ENCODE peak calls at places on chromosomes 2 and 18, in four cellular contexts. L, O, S and K are unnamed samples.

GRCh38 chr2:240840435-240841060 is 20.5 kb upstream of the KIF1A start:
- DNase-seq in L (peak), O (peak), S (no peak), K (peak)

GRCh38 chr2:1371066-1371465 is 42.2 kb upstream of the TPO start:
- DNase-seq in L (no peak), O (no peak), S (no peak), K (no peak)

GRCh38 chr2:14656146-14656545 is 23.6 kb downstream of the LRATD1 start:
- DNase-seq in L (peak), O (no peak), S (no peak), K (no peak)

GRCh38 chr18:48608581-48608980 is 69.8 kb downstream of the CTIF start:
- DNase-seq in L (no peak), O (no peak), S (no peak), K (no peak)

GRCh38 chr2:85001595-85001994 is 30.6 kb downstream of the KCMF1 start:
- DNase-seq in L (no peak), O (no peak), S (no peak), K (no peak)

GRCh38 chr18:74446631-74447403 is 10.3 kb downstream of the DIPK1C start:
- DNase-seq in L (no peak), O (no peak), S (no peak), K (no peak)

GRCh38 chr2:66561645-66562336 is 126.9 kb downstream of the MEIS1 start:
- DNase-seq in L (no peak), O (peak), S (no peak), K (no peak)

GRCh38 chr2:236866542-236867340 is 218.9 kb upstream of the COPS8 start:
- DNase-seq in L (no peak), O (peak), S (no peak), K (no peak)

GRCh38 chr18:48203961-48204666 is 205.1 kb downstream of the ZBTB7C start:
- DNase-seq in L (peak), O (no peak), S (no peak), K (no peak)

GRCh38 chr2:126850951-126851350 is 47.7 kb upstream of the TEX51 start:
- DNase-seq in L (no peak), O (no peak), S (no peak), K (no peak)

GRCh38 chr2:21333694-21334093 is 209.9 kb downstream of the TDRD15 start:
- DNase-seq in L (no peak), O (no peak), S (no peak), K (no peak)

GRCh38 chr2:102839668-102840388 is 78.0 kb downstream of the TMEM182 start:
- DNase-seq in L (peak), O (peak), S (no peak), K (peak)

GRCh38 chr2:42368817-42369550 is 8.0 kb upstream of the COX7A2L start:
- DNase-seq in L (no peak), O (no peak), S (no peak), K (no peak)

GRCh38 chr2:37344453-37345361 is at the start of gene QPCT:
- DNase-seq in L (no peak), O (peak), S (peak), K (peak)

GRCh38 chr2:51613-52012 is 5.3 kb upstream of the FAM110C start:
- DNase-seq in L (no peak), O (no peak), S (no peak), K (no peak)

GRCh38 chr2:104938226-104938941 is 84.5 kb downstream of the POU3F3 start:
- DNase-seq in L (no peak), O (no peak), S (no peak), K (no peak)

GRCh38 chr2:100248971-100249370 is 73.3 kb downstream of the LONRF2 start:
- DNase-seq in L (no peak), O (no peak), S (no peak), K (no peak)

GRCh38 chr2:29662841-29663240 is 258.5 kb downstream of the ALK start:
- DNase-seq in L (peak), O (no peak), S (no peak), K (peak)

GRCh38 chr2:164896634-164897033 is 55.0 kb upstream of the COBLL1 start:
- DNase-seq in L (peak), O (no peak), S (no peak), K (peak)

GRCh38 chr2:207362716-207363115 is 167.0 kb upstream of the CREB1 start:
- DNase-seq in L (no peak), O (no peak), S (no peak), K (no peak)

GRCh38 chr2:144686518-144687215 is 166.7 kb upstream of the ZEB2 start:
- DNase-seq in L (no peak), O (no peak), S (no peak), K (no peak)

GRCh38 chr2:169391236-169391635 is 28.9 kb upstream of the LRP2 start:
- DNase-seq in L (no peak), O (no peak), S (no peak), K (no peak)

GRCh38 chr2:71462641-71463341 is 9.4 kb downstream of the DYSF start:
- DNase-seq in L (no peak), O (peak), S (no peak), K (no peak)

GRCh38 chr2:172084734-172085459 is 410 bp upstream of the DLX1 start:
- DNase-seq in L (peak), O (peak), S (peak), K (peak)

GRCh38 chr2:172082944-172083718 is 2.2 kb upstream of the DLX1 start:
- DNase-seq in L (peak), O (peak), S (no peak), K (no peak)

GRCh38 chr2:172083725-172084483 is 1.4 kb upstream of the DLX1 start:
- DNase-seq in L (no peak), O (peak), S (no peak), K (no peak)

GRCh38 chr2:172085460-172086159 is at the start of gene DLX1:
- DNase-seq in L (no peak), O (no peak), S (no peak), K (no peak)

GRCh38 chr2:172084484-172084733 is 898 bp upstream of the DLX1 start:
- DNase-seq in L (no peak), O (no peak), S (no peak), K (no peak)
- H3K27ac ChIP-seq in L (peak), O (no peak), S (no peak), K (peak)

GRCh38 chr2:47551800-47552525 is 149.0 kb downstream of the MSH2 start:
- DNase-seq in L (no peak), O (no peak), S (no peak), K (no peak)
- H3K27ac ChIP-seq in L (no peak), O (no peak), S (no peak), K (no peak)

DNA sequence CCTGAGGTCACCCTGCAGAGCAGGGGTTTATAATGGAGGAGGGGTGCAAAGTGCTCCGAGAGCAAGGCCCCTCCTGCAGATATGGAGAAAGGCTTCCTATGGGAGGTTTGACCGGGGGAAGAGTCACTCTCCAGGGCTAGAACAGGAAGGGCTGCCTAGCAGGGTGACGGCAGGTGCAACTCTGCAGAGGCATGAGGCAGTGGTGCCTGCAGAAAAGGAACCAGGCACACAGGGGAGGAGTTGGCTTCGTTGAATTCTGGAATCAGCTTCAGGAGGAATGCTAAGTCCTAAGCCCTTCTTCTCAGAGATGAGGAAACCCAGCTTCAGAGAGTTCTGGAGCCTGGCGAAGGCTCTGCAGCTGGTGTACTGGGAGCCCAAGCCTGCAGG is 17.5 kb upstream of the HPCAL1 start:
- DNase-seq in L (no peak), O (no peak), S (no peak), K (no peak)
- H3K27ac ChIP-seq in L (no peak), O (peak), S (peak), K (peak)

GRCh38 chr18:45806226-45806625 is 19.2 kb upstream of the SIGLEC15 start:
- DNase-seq in L (peak), O (no peak), S (no peak), K (no peak)
- H3K27ac ChIP-seq in L (peak), O (no peak), S (no peak), K (peak)

GRCh38 chr18:62438402-62438801 is 84.4 kb upstream of the ZCCHC2 start:
- DNase-seq in L (no peak), O (no peak), S (no peak), K (no peak)
- H3K27ac ChIP-seq in L (no peak), O (no peak), S (peak), K (peak)

GRCh38 chr2:95051636-95052035 is 26.1 kb downstream of the MAL start:
- DNase-seq in L (no peak), O (no peak), S (no peak), K (no peak)

GRCh38 chr2:95054016-95054415 is 28.5 kb downstream of the MAL start:
- DNase-seq in L (no peak), O (no peak), S (no peak), K (no peak)

GRCh38 chr2:95052301-95052700 is 26.8 kb downstream of the MAL start:
- DNase-seq in L (peak), O (no peak), S (no peak), K (peak)

GRCh38 chr2:95053543-95053942 is 28.0 kb downstream of the MAL start:
- DNase-seq in L (no peak), O (peak), S (no peak), K (no peak)

GRCh38 chr2:95052804-95053535 is 27.5 kb downstream of the MAL start:
- DNase-seq in L (no peak), O (no peak), S (no peak), K (no peak)
- H3K27ac ChIP-seq in L (no peak), O (no peak), S (no peak), K (no peak)

DNA sequence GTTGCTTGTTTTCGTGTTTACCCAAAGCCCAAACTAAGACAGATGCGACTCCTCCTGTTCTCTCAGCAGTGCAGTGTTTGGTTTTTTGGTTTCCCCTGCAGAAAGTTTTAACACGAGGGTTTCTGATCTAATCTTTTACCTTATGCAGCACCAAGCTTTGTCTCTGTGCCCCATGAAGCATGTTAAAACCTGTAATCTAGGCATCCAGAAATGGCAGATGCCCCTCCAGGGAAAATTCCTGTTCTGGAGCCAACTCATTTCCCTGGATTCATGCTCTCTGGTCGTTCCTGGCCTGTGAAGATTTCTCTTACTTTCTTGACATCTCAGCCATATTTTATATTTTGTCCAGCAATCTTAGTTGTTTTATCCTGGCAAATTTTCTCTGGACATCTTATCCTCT is 91.5 kb downstream of the LTBP1 start:
- DNase-seq in L (peak), O (no peak), S (no peak), K (peak)
- H3K27ac ChIP-seq in L (no peak), O (no peak), S (no peak), K (no peak)

DNA sequence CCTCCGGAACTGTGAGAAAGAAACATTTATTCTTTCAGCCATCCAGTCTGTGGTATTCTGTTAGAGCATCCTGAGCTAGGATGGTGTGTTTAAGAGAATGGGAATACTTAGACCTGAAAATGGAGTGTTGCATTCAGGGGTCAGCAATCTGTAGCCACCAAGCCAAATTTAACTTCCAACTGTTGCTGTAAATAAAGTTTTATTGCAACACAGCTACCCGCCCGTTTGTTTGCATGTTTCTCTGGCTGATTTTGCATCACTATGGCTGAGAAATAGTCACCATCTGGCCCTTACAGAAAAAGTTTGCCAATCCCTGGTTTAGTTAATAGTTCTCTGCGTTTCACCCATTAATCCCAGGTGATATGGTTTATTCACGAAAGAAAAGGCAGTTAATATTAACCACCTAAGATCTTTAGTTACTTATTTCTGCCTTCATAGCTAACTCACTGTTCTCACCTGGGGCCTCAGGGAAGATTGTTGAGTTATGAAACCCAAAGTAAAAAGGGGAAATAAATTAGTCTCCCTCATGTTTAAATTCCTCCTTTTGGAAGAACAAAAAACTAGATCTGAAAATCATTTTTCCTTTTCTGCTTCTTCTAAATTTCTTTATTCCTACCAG is 9.5 kb upstream of the CYS1 start:
- DNase-seq in L (no peak), O (no peak), S (no peak), K (no peak)
- H3K27ac ChIP-seq in L (no peak), O (no peak), S (no peak), K (no peak)